ENCODE peak calls at places on chromosome 19, in seven cellular contexts. J is epithelial cell of esophagus, E is AG09319, C is fibroblast of the aortic adventitia, I is glutamatergic neuron, Y is pancreas, W is nephron progenitor cell. Z is an unnamed sample.

GRCh38 chr19:44723952-44724319 is 24.6 kb upstream of the BCL3 start:
- DNase-seq in Y (peak), W (peak), E (no peak), J (peak), C (peak), I (peak), Z (peak)

GRCh38 chr19:49896863-49897621 is at the start of gene IL4I1:
- DNase-seq in I (no peak), W (no peak), J (no peak), Y (no peak), C (peak), E (no peak), Z (no peak)

GRCh38 chr19:48819366-48819816 is 8.6 kb upstream of the BCAT2 start:
- DNase-seq in W (no peak), E (peak), Y (peak), C (peak), I (no peak), J (peak), Z (no peak)

GRCh38 chr19:22622020-22622419 is 12.1 kb upstream of the ZNF492 start:
- DNase-seq in W (no peak), C (no peak), J (no peak), I (no peak), E (no peak), Y (no peak), Z (no peak)

GRCh38 chr19:13256918-13257317 is 106.7 kb downstream of the IER2 start:
- DNase-seq in J (no peak), W (no peak), E (no peak), I (no peak), C (no peak), Y (no peak), Z (no peak)

GRCh38 chr19:3479177-3479818 is 1.0 kb downstream of the SMIM24 start:
- DNase-seq in I (no peak), J (no peak), E (no peak), Y (no peak), W (peak), C (no peak), Z (no peak)

GRCh38 chr19:57363734-57364181 is 407 bp downstream of the TRAPPC2B start:
- DNase-seq in C (no peak), J (peak), Y (peak), W (no peak), E (no peak), I (no peak), Z (no peak)

GRCh38 chr19:53511933-53512374 is 26.0 kb upstream of the ZNF331 start:
- DNase-seq in Y (peak), E (peak), I (peak), J (peak), W (peak), C (peak), Z (peak)

GRCh38 chr19:7417671-7418324 is 69.1 kb downstream of the ARHGEF18 start:
- DNase-seq in I (no peak), J (peak), Y (no peak), E (no peak), C (no peak), W (no peak), Z (no peak)

GRCh38 chr19:55178781-55179569 is 1.1 kb downstream of the SYT5 start:
- DNase-seq in C (peak), W (peak), Y (peak), I (peak), E (no peak), J (peak), Z (peak)

GRCh38 chr19:926595-927043 is 784 bp downstream of the ARID3A start:
- DNase-seq in C (peak), Y (no peak), E (no peak), W (peak), I (no peak), J (peak), Z (no peak)

GRCh38 chr19:53991224-53992113 is at the start of gene CACNG6:
- DNase-seq in Y (no peak), J (no peak), I (peak), E (no peak), C (peak), W (peak), Z (peak)

GRCh38 chr19:611506-611869 is 21.8 kb downstream of the HCN2 start:
- DNase-seq in Y (no peak), E (no peak), W (no peak), J (peak), I (no peak), C (peak), Z (no peak)

GRCh38 chr19:4550018-4550417 is 9.5 kb downstream of the SEMA6B start:
- DNase-seq in J (no peak), Y (no peak), C (no peak), I (no peak), E (no peak), W (no peak), Z (no peak)

GRCh38 chr19:4548238-4548584 is 8.4 kb upstream of the LRG1 start:
- DNase-seq in W (no peak), C (no peak), E (no peak), J (no peak), I (no peak), Y (no peak), Z (no peak)

GRCh38 chr19:4543856-4544647 is 4.2 kb upstream of the LRG1 start:
- DNase-seq in E (no peak), W (no peak), I (no peak), C (no peak), J (no peak), Y (no peak), Z (no peak)

GRCh38 chr19:4550479-4551050 is 8.9 kb downstream of the SEMA6B start:
- DNase-seq in I (no peak), Y (no peak), E (no peak), W (no peak), J (no peak), C (no peak), Z (no peak)

GRCh38 chr19:4547303-4548237 is 7.7 kb upstream of the LRG1 start:
- DNase-seq in Y (peak), C (no peak), W (no peak), I (no peak), J (peak), E (no peak), Z (no peak)
- TF ChIP-seq CTCF in Y (no peak), C (peak), W (no peak), I (no peak), J (peak), E (peak), Z (peak)

GRCh38 chr19:42116308-42117075 is 15.8 kb downstream of the POU2F2 start:
- DNase-seq in I (no peak), W (no peak), C (no peak), Y (no peak), E (no peak), J (no peak), Z (no peak)
- TF ChIP-seq CTCF in I (peak), W (no peak), C (no peak), Y (no peak), E (no peak), J (no peak), Z (no peak)

GRCh38 chr19:30222428-30222873 is 149.7 kb upstream of the ZNF536 start:
- DNase-seq in C (no peak), W (peak), Y (no peak), I (peak), E (no peak), J (no peak), Z (peak)
- TF ChIP-seq CTCF in C (peak), W (peak), Y (peak), I (peak), E (peak), J (no peak), Z (peak)

GRCh38 chr19:17680235-17680722 is 7.9 kb downstream of the UNC13A start:
- DNase-seq in C (peak), W (peak), E (no peak), J (peak), I (peak), Y (peak), Z (peak)
- TF ChIP-seq CTCF in C (no peak), W (no peak), E (no peak), J (no peak), I (no peak), Y (no peak), Z (no peak)

GRCh38 chr19:51131780-51132680 is 7.3 kb downstream of the SIGLEC9 start:
- DNase-seq in E (no peak), J (no peak), C (peak), I (peak), Y (no peak), W (no peak), Z (no peak)
- TF ChIP-seq CTCF in E (no peak), J (no peak), C (peak), I (no peak), Y (no peak), W (no peak), Z (no peak)